ENCODE peak calls at places on chromosomes 1 and 21, in four cellular contexts. K, Y, L and Q are unnamed samples.

GRCh38 chr21:31135536-31136184 is 97.4 kb upstream of the KRTAP19-8 start:
- DNase-seq in Y (no peak), K (no peak), L (no peak), Q (no peak)

GRCh38 chr1:6358144-6358624 is 35.4 kb downstream of the ACOT7 start:
- DNase-seq in K (no peak), Y (no peak), L (no peak), Q (no peak)

GRCh38 chr1:225880210-225880584 is 2.0 kb downstream of the TMEM63A start:
- DNase-seq in K (no peak), Y (no peak), L (no peak), Q (no peak)

GRCh38 chr1:61233121-61233659 is 150.8 kb downstream of the NFIA start:
- DNase-seq in Y (no peak), L (no peak), K (no peak), Q (no peak)

GRCh38 chr1:57270926-57271698 is 152.7 kb downstream of the DAB1 start:
- DNase-seq in Y (no peak), L (no peak), K (no peak), Q (no peak)

GRCh38 chr1:53266038-53266437 is 27.7 kb upstream of the MAGOH start:
- DNase-seq in L (peak; percentile 23), Y (no peak), K (no peak), Q (no peak)

GRCh38 chr1:226185153-226186036 is 1.1 kb downstream of the ACBD3 start:
- DNase-seq in L (no peak), Y (no peak), K (no peak), Q (peak; percentile 26)

GRCh38 chr1:185083818-185084217 is 38.5 kb downstream of the RNF2 start:
- DNase-seq in L (no peak), K (no peak), Y (no peak), Q (no peak)

GRCh38 chr1:13570924-13571323 is 12.7 kb upstream of the PDPN start:
- DNase-seq in L (peak; percentile 22), Y (no peak), K (no peak), Q (no peak)

GRCh38 chr1:169529068-169529642 is 43.4 kb upstream of the SLC19A2 start:
- DNase-seq in K (no peak), L (no peak), Y (no peak), Q (no peak)

GRCh38 chr21:17371470-17371869 is 141.4 kb upstream of the CXADR start:
- DNase-seq in L (no peak), K (no peak), Y (no peak), Q (peak; percentile 74)

GRCh38 chr1:4698911-4699310 is 44.5 kb downstream of the AJAP1 start:
- DNase-seq in Y (no peak), K (no peak), L (no peak), Q (no peak)

GRCh38 chr1:160149706-160150105 is 1.7 kb upstream of the ATP1A4 start:
- DNase-seq in L (no peak), K (no peak), Y (no peak), Q (peak; percentile 29)

GRCh38 chr1:97904528-97904927 is 16.3 kb downstream of the DPYD start:
- DNase-seq in L (no peak), Y (no peak), K (no peak), Q (peak; percentile 54)

GRCh38 chr1:87685366-87686136 is 356.9 kb downstream of the LMO4 start:
- DNase-seq in K (no peak), L (no peak), Y (no peak), Q (peak; percentile 40)

GRCh38 chr1:43872280-43872679 is 61.3 kb upstream of the ARTN start:
- DNase-seq in K (no peak), Y (no peak), L (no peak), Q (no peak)

GRCh38 chr1:59046730-59047157 is 250.2 kb upstream of the FGGY start:
- DNase-seq in K (peak; percentile 59), Y (no peak), L (no peak), Q (peak; percentile 25)

GRCh38 chr1:109626682-109627408 is 7.2 kb downstream of the AMPD2 start:
- DNase-seq in K (no peak), Y (no peak), L (no peak), Q (no peak)

GRCh38 chr1:63917571-63918394 is 144.0 kb downstream of the ROR1 start:
- DNase-seq in L (peak; percentile 35), K (no peak), Y (peak; percentile 51), Q (peak; percentile 21)

GRCh38 chr1:42930178-42931107 is 28.2 kb downstream of the SLC2A1 start:
- DNase-seq in L (no peak), K (no peak), Y (no peak), Q (no peak)

GRCh38 chr1:54160351-54160750 is 7.6 kb upstream of the CDCP2 start:
- DNase-seq in L (no peak), Y (no peak), K (no peak), Q (no peak)

GRCh38 chr1:31843506-31843905 is 27.7 kb upstream of the SPOCD1 start:
- DNase-seq in K (no peak), L (no peak), Y (no peak), Q (peak; percentile 80)

GRCh38 chr1:17674707-17675505 is 80.2 kb upstream of the ACTL8 start:
- DNase-seq in Y (no peak), K (no peak), L (no peak), Q (peak; percentile 5)

GRCh38 chr1:225418059-225418458 is 9.8 kb downstream of the LBR start:
- DNase-seq in L (no peak), K (no peak), Y (no peak), Q (no peak)

GRCh38 chr21:41600116-41600515 is 92.2 kb upstream of the TMPRSS2 start:
- DNase-seq in L (no peak), Y (no peak), K (no peak), Q (no peak)

DNA sequence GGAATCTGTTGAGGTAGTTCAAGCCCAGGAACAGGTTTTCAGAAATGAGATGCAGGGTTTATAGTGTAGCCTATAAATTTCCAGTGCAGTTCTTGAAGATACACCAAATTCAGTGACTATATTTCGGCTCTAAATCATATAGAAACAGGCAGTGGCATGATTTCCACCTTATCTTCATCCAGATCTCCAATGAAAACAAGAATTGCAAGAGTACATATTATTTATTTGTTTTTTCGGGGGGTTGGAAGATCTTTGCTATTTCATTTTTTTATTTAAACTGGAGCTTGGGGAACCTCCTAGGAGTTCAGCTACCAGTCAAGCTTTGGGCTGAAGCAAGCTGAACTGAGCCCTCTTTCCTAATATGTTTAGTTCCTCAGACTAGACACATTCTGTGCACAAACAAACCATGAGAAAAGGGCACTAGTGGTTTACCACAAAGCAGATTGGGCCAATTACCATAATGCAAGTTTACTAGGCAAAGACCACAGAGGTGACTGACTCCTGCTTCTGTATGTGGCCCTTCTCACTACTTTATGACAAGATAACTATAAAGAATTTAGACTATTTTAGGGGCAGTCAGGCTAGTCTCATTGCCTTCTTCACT is 68.5 kb downstream of the RGS2 start:
- DNase-seq in K (no peak), Y (no peak), L (no peak), Q (no peak)
- TF ChIP-seq ELK1 in K (no peak), Y (no peak), L (no peak), Q (no peak)

GRCh38 chr1:38524025-38524641 is 335.4 kb downstream of the RRAGC start:
- DNase-seq in L (peak; percentile 51), K (no peak), Y (no peak), Q (no peak)
- TF ChIP-seq ELK1 in L (no peak), K (no peak), Y (no peak), Q (no peak)

DNA sequence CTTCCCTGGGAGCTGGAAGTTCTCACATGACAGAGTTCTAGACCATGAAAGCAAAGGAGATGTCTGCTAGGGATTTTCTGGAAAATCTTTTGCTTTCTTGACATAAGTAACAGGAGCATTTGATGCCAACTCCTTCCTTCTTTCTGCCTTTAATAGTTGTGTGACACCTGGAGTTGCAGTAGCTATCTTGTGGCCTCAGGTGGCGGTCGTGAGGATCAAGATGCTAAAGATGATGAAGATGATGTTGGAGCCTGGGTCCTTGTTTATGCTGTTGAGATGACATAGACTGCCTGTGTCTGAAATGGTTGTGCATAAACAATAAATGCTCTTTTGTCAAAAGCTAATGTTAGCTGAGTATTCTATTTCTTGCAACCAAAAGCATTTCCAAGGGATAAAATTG is 32.7 kb upstream of the KIRREL1 start:
- DNase-seq in L (no peak), K (no peak), Y (no peak), Q (no peak)
- TF ChIP-seq ELK1 in L (no peak), K (no peak), Y (no peak), Q (no peak)

GRCh38 chr1:34864759-34865158 is 5.2 kb upstream of the SMIM12 start:
- DNase-seq in Y (no peak), L (no peak), K (no peak), Q (no peak)
- TF ChIP-seq ELK1 in Y (no peak), L (no peak), K (no peak), Q (no peak)

GRCh38 chr1:30472009-30472408 is 251.4 kb downstream of the MATN1 start:
- DNase-seq in Y (no peak), K (no peak), L (no peak), Q (no peak)
- TF ChIP-seq ELK1 in Y (no peak), K (no peak), L (no peak), Q (no peak)

GRCh38 chr1:80841261-80841660 is 959.5 kb upstream of the ADGRL2 start:
- DNase-seq in Y (no peak), K (no peak), L (no peak), Q (no peak)

GRCh38 chr1:80847904-80848303 is 952.8 kb upstream of the ADGRL2 start:
- DNase-seq in Y (no peak), K (no peak), L (no peak), Q (no peak)

DNA sequence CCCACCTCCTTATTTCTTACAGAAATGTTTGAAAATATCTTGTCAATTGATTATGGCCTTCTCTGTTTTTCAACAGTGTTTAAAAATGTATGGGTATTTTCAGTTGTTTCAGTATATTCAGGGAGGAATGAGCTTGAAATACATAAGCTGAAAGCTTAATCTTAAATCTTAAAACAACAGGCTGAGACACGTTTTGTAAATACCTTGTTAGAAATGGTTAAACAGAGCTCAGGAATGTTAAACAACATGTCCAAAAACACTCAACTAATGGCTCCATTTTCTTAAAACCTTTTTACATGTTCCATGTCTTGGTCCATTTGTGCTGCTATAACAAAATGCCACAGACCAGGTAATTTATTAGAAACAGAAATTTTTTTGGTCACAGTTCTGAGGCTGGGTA is 953.8 kb upstream of the ADGRL2 start:
- DNase-seq in Y (no peak), L (no peak), K (no peak), Q (peak; percentile 6)
- TF ChIP-seq ELK1 in Y (no peak), L (no peak), K (no peak), Q (no peak)

DNA sequence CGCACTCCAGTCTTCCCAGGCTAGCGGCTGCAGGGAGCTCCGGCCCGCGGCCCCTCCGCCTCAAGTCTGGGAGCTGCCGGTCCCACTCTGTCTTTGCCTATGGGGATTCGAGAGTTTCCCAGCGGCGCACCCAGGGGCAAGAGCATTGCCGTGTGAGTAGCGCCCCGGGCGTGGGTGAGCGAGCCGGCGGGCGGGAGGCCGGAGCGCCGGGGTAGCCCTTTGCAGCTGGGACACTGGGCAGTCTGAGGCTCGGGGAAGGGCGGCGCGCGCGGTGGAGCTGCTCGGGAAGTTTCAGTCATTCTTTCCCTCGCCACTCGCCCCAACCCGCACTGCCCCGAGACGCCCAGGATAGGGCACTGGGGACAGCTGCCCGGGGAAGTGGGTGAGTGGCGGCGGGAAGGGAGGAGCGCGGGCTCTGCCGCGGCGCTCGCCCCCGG is 521 bp downstream of the SLC35F3 start:
- DNase-seq in K (no peak), L (peak; percentile 3), Y (peak; percentile 54), Q (no peak)
- TF ChIP-seq ELK1 in K (no peak), L (no peak), Y (no peak), Q (no peak)